ENCODE peak calls at places on chromosomes 3 and 15, in five cellular contexts. S, R, C, T and I are unnamed samples. For H3K27me3, the result is how much of the 10 kb centered on the place peaks cover.

GRCh38 chr3:48858709-48859108 is 11.0 kb upstream of the PRKAR2A start:
- DNase-seq in S (no peak), R (no peak), C (no peak), T (no peak), I (no peak)

GRCh38 chr3:114878119-114878839 is 268.8 kb downstream of the ZBTB20 start:
- DNase-seq in S (no peak), R (no peak), C (no peak), T (no peak), I (peak)

GRCh38 chr3:50123394-50124361 is 31.4 kb upstream of the SEMA3F start:
- DNase-seq in S (no peak), R (no peak), C (no peak), T (no peak), I (no peak)

GRCh38 chr3:140251678-140252077 is 316.7 kb downstream of the CLSTN2 start:
- DNase-seq in S (no peak), R (peak), C (no peak), T (no peak), I (no peak)

GRCh38 chr15:61141497-61142125 is 87.5 kb downstream of the RORA start:
- DNase-seq in S (no peak), R (no peak), C (no peak), T (no peak), I (no peak)

GRCh38 chr3:69499899-69500316 is 114.0 kb upstream of the FRMD4B start:
- DNase-seq in S (no peak), R (no peak), C (no peak), T (peak), I (no peak)

GRCh38 chr15:96112018-96112417 is 218.5 kb upstream of the NR2F2 start:
- DNase-seq in S (no peak), R (no peak), C (no peak), T (no peak), I (no peak)

GRCh38 chr3:111998661-111999641 is at the start of gene TAGLN3:
- DNase-seq in S (no peak), R (peak), C (no peak), T (no peak), I (peak)

GRCh38 chr15:56168394-56168793 is 75.3 kb downstream of the RFX7 start:
- DNase-seq in S (no peak), R (no peak), C (peak), T (no peak), I (no peak)

GRCh38 chr15:75235051-75235673 is 23.0 kb upstream of the GOLGA6C start:
- DNase-seq in S (no peak), R (no peak), C (no peak), T (peak), I (no peak)
- H3K27me3 ChIP-seq in S (under half), R (under half), C (under half), T (under half), I (under half)

GRCh38 chr3:166556955-166557354 is 719.7 kb upstream of the BCHE start:
- DNase-seq in S (no peak), R (no peak), C (no peak), T (no peak), I (no peak)

DNA sequence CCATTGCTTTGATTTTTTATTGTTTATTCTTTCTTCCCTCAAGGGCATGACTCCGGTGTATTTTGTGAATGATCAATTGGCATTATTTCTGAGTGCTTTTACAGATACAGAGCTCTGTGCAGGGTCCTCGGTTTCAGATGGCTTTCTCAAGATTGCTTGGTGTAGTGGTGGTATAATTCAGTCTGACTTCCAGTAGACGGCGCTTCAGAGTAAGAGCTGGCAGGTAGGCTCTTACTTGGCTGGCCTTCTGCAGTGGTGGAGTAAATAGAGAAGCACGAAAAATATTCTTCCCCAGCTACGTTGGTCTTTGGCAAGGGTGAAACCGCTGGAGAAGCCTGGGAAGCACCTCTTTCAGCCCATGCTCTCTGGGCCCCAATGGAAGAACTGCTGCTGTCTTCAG is 723.0 kb upstream of the BCHE start:
- DNase-seq in S (no peak), R (peak), C (no peak), T (no peak), I (no peak)
- TF ChIP-seq CTCF in S (no peak), R (peak), C (no peak), T (no peak), I (no peak)

DNA sequence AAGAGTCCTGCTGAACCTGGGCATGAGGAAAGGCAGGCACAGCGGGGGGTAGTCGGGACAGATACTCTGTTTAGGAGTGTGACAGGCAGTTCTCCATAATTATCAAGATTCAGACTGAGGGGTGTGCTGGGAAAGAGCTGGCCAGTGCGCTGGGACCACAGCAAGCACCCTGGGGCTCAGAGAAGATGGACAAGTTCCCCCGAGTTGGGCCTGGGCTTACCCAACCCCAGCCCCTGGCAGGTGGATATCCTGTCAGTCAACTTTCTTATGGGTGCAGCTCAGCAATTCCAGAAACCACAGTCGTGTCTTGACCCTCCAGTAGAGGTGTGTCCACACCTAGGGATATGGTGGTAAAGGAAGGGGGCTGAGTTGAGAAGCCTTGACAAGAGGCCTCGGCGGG is 49.2 kb upstream of the PRR20G start:
- DNase-seq in S (no peak), R (no peak), C (no peak), T (no peak), I (no peak)
- H3K27me3 ChIP-seq in S (under half), R (under half), C (under half), T (under half), I (half or more)

DNA sequence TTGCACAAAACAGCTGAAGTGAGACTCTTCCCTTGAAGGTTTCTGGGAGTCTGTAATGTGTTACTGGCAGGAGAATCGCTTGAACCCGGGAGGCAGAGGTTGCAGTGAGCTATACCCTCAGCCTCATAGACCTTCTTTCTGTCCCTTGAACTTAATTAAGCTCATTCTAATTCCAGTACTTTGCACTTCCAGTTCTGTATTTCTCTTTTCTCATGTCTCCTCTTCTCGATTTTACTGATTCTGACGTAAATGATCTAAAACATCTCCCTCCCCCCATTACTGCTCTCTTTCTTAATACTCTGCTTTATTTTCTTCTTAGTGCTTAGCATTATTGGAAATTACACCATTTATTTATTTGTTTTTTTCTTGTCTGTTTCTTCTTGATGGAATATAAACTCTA is 165.4 kb upstream of the P2RY1 start:
- DNase-seq in S (no peak), R (no peak), C (no peak), T (no peak), I (no peak)
- TF ChIP-seq CTCF in S (no peak), R (no peak), C (no peak), T (no peak), I (no peak)

DNA sequence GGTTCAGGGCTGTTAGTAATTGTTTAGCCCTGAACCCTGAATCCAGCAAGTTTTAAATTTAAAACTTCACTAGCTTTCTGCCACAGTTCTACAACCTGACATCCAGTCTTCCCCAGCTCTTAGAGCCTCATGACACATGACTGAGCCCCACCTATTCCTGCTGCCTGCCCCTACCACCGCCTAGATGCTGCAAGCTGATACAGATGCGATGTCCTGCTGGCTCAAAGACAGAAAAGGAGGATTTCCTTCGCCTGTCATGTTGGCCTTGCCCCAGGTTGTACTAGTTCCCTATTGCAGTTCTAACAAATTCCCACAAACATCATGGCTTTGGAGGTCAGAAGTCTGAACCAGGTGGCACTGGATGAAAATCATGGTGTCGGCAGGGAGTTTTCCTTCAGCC is 510.6 kb upstream of the PPP2R3A start:
- DNase-seq in S (no peak), R (no peak), C (no peak), T (no peak), I (no peak)
- H3K27me3 ChIP-seq in S (under half), R (under half), C (under half), T (under half), I (under half)

DNA sequence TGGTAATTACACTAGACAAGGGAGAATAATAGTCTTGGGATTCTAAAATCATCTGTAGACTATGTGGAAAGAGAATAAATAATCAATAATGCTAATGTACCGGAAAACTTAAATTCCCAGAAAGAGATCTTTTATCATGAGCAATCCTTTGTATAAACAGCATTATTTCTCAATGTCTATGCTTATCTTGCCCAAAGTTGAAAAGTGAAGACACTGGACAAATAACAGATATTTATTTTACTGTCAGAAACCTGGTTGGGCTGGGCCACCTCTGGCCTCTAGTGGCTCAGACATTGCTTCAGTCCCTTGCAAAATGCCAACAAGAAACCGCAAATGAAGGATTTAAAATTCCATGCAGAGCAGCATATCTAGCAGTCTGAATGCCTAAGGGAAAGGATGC is 409.9 kb downstream of the FHIT start:
- DNase-seq in S (no peak), R (no peak), C (no peak), T (peak), I (peak)
- TF ChIP-seq CTCF in S (no peak), R (no peak), C (no peak), T (no peak), I (no peak)

GRCh38 chr15:78675206-78675605 is 34.2 kb upstream of the CHRNB4 start:
- DNase-seq in S (no peak), R (no peak), C (no peak), T (no peak), I (no peak)
- H3K27me3 ChIP-seq in S (under half), R (under half), C (under half), T (under half), I (under half)

GRCh38 chr15:77783636-77784035 is 150.9 kb upstream of the LINGO1 start:
- DNase-seq in S (no peak), R (no peak), C (no peak), T (no peak), I (no peak)

GRCh38 chr15:77786956-77787355 is 154.2 kb upstream of the LINGO1 start:
- DNase-seq in S (no peak), R (peak), C (no peak), T (no peak), I (no peak)

GRCh38 chr15:77786181-77786890 is 153.6 kb upstream of the LINGO1 start:
- DNase-seq in S (no peak), R (no peak), C (no peak), T (peak), I (no peak)

GRCh38 chr15:77782691-77783090 is 150.0 kb upstream of the LINGO1 start:
- DNase-seq in S (no peak), R (peak), C (no peak), T (no peak), I (no peak)

DNA sequence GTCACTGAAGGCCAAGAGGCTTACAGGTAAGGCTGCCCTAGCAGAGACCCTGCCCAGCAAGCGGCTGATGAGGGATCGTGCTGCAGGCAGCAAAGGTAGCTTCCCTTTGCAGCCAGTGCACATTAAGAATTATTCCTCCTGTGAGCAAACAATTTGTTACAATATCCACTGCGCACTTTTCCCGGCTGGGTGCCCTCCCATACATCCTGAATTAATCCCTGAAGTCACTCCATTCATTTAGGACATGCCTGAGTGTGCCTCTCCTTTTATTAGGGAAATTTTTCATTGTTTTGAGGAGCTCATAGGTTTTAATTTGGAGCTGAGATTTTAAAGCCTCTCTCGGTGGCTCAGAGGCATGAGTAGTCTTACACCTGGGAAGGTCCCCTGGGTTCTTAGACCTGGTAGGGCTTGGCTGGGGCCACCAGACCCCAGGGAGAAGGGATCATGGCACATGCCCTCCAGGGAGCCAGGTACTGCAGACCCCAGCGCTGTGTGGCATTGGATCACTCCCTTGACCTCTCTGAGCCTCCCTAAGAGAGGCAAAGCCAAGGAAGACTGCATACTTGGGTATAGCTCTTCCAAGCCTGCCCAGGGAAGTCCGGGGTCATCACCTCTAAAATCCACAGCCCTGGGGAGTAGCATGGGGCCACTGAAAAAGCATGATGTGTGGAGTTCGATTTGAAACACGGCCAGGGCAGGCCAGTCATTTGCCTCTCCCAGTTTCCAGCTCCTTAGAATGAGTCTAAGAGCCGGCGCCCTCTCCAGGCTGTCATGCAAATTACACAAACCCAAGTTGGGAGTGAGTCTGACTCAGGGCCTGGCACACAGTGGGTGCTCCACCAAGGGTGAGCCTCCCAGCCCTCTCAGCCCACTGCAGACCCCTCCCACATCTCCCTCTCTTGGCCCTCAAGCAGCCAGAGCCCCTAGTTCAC is 151.9 kb upstream of the LINGO1 start:
- DNase-seq in S (no peak), R (peak), C (no peak), T (no peak), I (peak)
- TF ChIP-seq CTCF in S (no peak), R (peak), C (peak), T (no peak), I (peak)

GRCh38 chr15:59997070-59997701 is 6.9 kb upstream of the FOXB1 start:
- DNase-seq in S (no peak), R (peak), C (no peak), T (no peak), I (peak)

GRCh38 chr15:59998256-59999063 is 5.7 kb upstream of the FOXB1 start:
- DNase-seq in S (no peak), R (peak), C (no peak), T (no peak), I (no peak)

GRCh38 chr15:60000113-60000823 is 3.8 kb upstream of the FOXB1 start:
- DNase-seq in S (no peak), R (peak), C (no peak), T (no peak), I (no peak)

GRCh38 chr15:59999558-60000112 is 4.5 kb upstream of the FOXB1 start:
- DNase-seq in S (no peak), R (peak), C (no peak), T (no peak), I (no peak)

GRCh38 chr15:59999064-59999377 is 5.1 kb upstream of the FOXB1 start:
- DNase-seq in S (no peak), R (peak), C (no peak), T (no peak), I (no peak)
- H3K27me3 ChIP-seq in S (half or more), R (half or more), C (half or more), T (half or more), I (half or more)

GRCh38 chr3:133168025-133168401 is 129.8 kb downstream of the TMEM108 start:
- DNase-seq in S (no peak), R (no peak), C (no peak), T (no peak), I (no peak)
- TF ChIP-seq CTCF in S (no peak), R (peak), C (no peak), T (no peak), I (peak)